ENCODE peak calls at places on chromosomes 6 and 20, in nine cellular contexts. One of them, this sample, is unnamed.
A peak's percentile ranks its signal among the peaks of the same experiment; 100 is the strongest.

GRCh38 chr6:152136449-152136825 is 329.0 kb downstream of the ESR1 start:
- DNase-seq in BJ: no peak
- DNase-seq in foreskin fibroblast: no peak
- DNase-seq in IMR-90: no peak
- DNase-seq in mammary epithelial cell: no peak
- DNase-seq in sigmoid colon: no peak
- DNase-seq in kidney epithelial cell: no peak
- DNase-seq in suprapubic skin: no peak
- DNase-seq in left ventricle myocardium inferior: no peak
- DNase-seq in this sample: no peak

GRCh38 chr20:16243470-16243869 is 329.8 kb downstream of the KIF16B start:
- DNase-seq in BJ: no peak
- DNase-seq in foreskin fibroblast: no peak
- DNase-seq in IMR-90: no peak
- DNase-seq in mammary epithelial cell: no peak
- DNase-seq in sigmoid colon: no peak
- DNase-seq in kidney epithelial cell: no peak
- DNase-seq in suprapubic skin: no peak
- DNase-seq in left ventricle myocardium inferior: no peak
- DNase-seq in this sample: no peak

GRCh38 chr6:98041072-98041471 is 758.1 kb upstream of the MMS22L start:
- DNase-seq in BJ: no peak
- DNase-seq in foreskin fibroblast: no peak
- DNase-seq in IMR-90: no peak
- DNase-seq in mammary epithelial cell: no peak
- DNase-seq in sigmoid colon: no peak
- DNase-seq in kidney epithelial cell: no peak
- DNase-seq in suprapubic skin: no peak
- DNase-seq in left ventricle myocardium inferior: no peak
- DNase-seq in this sample: no peak

GRCh38 chr20:51800769-51801219 is 1.5 kb downstream of the SALL4 start:
- DNase-seq in BJ: no peak
- DNase-seq in foreskin fibroblast: no peak
- DNase-seq in IMR-90: no peak
- DNase-seq in mammary epithelial cell: peak; percentile 7
- DNase-seq in sigmoid colon: no peak
- DNase-seq in kidney epithelial cell: no peak
- DNase-seq in suprapubic skin: no peak
- DNase-seq in left ventricle myocardium inferior: no peak
- DNase-seq in this sample: peak; percentile 10

GRCh38 chr6:108117427-108118358 is 43.2 kb upstream of the OSTM1 start:
- DNase-seq in BJ: no peak
- DNase-seq in foreskin fibroblast: no peak
- DNase-seq in IMR-90: peak; percentile 21
- DNase-seq in mammary epithelial cell: peak; percentile 25
- DNase-seq in sigmoid colon: no peak
- DNase-seq in kidney epithelial cell: no peak
- DNase-seq in suprapubic skin: no peak
- DNase-seq in left ventricle myocardium inferior: peak; percentile 20
- DNase-seq in this sample: peak; percentile 33

GRCh38 chr6:45652393-45652792 is 274.7 kb upstream of the SUPT3H start:
- DNase-seq in BJ: no peak
- DNase-seq in foreskin fibroblast: no peak
- DNase-seq in IMR-90: no peak
- DNase-seq in mammary epithelial cell: no peak
- DNase-seq in sigmoid colon: no peak
- DNase-seq in kidney epithelial cell: no peak
- DNase-seq in suprapubic skin: no peak
- DNase-seq in left ventricle myocardium inferior: no peak
- DNase-seq in this sample: no peak

GRCh38 chr6:53982361-53983050 is 128.7 kb upstream of the MLIP start:
- DNase-seq in BJ: no peak
- DNase-seq in foreskin fibroblast: no peak
- DNase-seq in IMR-90: peak; percentile 18
- DNase-seq in mammary epithelial cell: peak; percentile 82
- DNase-seq in sigmoid colon: no peak
- DNase-seq in kidney epithelial cell: no peak
- DNase-seq in suprapubic skin: no peak
- DNase-seq in left ventricle myocardium inferior: no peak
- DNase-seq in this sample: no peak

GRCh38 chr20:5658897-5659296 is 91.3 kb upstream of the SHLD1 start:
- DNase-seq in BJ: peak; percentile 30
- DNase-seq in foreskin fibroblast: peak; percentile 59
- DNase-seq in IMR-90: peak; percentile 91
- DNase-seq in mammary epithelial cell: peak; percentile 83
- DNase-seq in sigmoid colon: peak; percentile 90
- DNase-seq in kidney epithelial cell: peak; percentile 43
- DNase-seq in suprapubic skin: peak; percentile 82
- DNase-seq in left ventricle myocardium inferior: peak; percentile 50
- DNase-seq in this sample: peak; percentile 33

GRCh38 chr20:58692579-58693225 is at the start of gene NPEPL1:
- DNase-seq in BJ: no peak
- DNase-seq in foreskin fibroblast: peak; percentile 72
- DNase-seq in IMR-90: peak; percentile 67
- DNase-seq in mammary epithelial cell: peak; percentile 24
- DNase-seq in sigmoid colon: peak; percentile 76
- DNase-seq in kidney epithelial cell: peak; percentile 31
- DNase-seq in suprapubic skin: no peak
- DNase-seq in left ventricle myocardium inferior: peak; percentile 75
- DNase-seq in this sample: peak; percentile 50

GRCh38 chr6:114142256-114142655 is 171.3 kb upstream of the HDAC2 start:
- DNase-seq in BJ: no peak
- DNase-seq in foreskin fibroblast: no peak
- DNase-seq in IMR-90: no peak
- DNase-seq in mammary epithelial cell: no peak
- DNase-seq in sigmoid colon: no peak
- DNase-seq in kidney epithelial cell: no peak
- DNase-seq in suprapubic skin: no peak
- DNase-seq in left ventricle myocardium inferior: no peak
- DNase-seq in this sample: no peak

GRCh38 chr20:17816804-17817590 is 117.2 kb downstream of the BANF2 start:
- DNase-seq in BJ: no peak
- DNase-seq in foreskin fibroblast: no peak
- DNase-seq in IMR-90: no peak
- DNase-seq in mammary epithelial cell: no peak
- DNase-seq in sigmoid colon: peak; percentile 22
- DNase-seq in kidney epithelial cell: no peak
- DNase-seq in suprapubic skin: no peak
- DNase-seq in left ventricle myocardium inferior: no peak
- DNase-seq in this sample: no peak

GRCh38 chr6:54070025-54070424 is 41.2 kb upstream of the MLIP start:
- DNase-seq in BJ: no peak
- DNase-seq in foreskin fibroblast: no peak
- DNase-seq in IMR-90: no peak
- DNase-seq in mammary epithelial cell: no peak
- DNase-seq in sigmoid colon: no peak
- DNase-seq in kidney epithelial cell: no peak
- DNase-seq in suprapubic skin: no peak
- DNase-seq in left ventricle myocardium inferior: no peak
- DNase-seq in this sample: no peak

GRCh38 chr6:7341989-7342742 is 29.2 kb upstream of the SSR1 start:
- DNase-seq in BJ: no peak
- DNase-seq in foreskin fibroblast: peak; percentile 9
- DNase-seq in IMR-90: no peak
- DNase-seq in mammary epithelial cell: no peak
- DNase-seq in sigmoid colon: no peak
- DNase-seq in kidney epithelial cell: no peak
- DNase-seq in suprapubic skin: no peak
- DNase-seq in left ventricle myocardium inferior: no peak
- DNase-seq in this sample: no peak

GRCh38 chr6:116461075-116461474 is at the start of gene CALHM6:
- DNase-seq in BJ: no peak
- DNase-seq in foreskin fibroblast: no peak
- DNase-seq in IMR-90: no peak
- DNase-seq in mammary epithelial cell: no peak
- DNase-seq in sigmoid colon: no peak
- DNase-seq in kidney epithelial cell: no peak
- DNase-seq in suprapubic skin: no peak
- DNase-seq in left ventricle myocardium inferior: no peak
- DNase-seq in this sample: no peak
- H3K4me3 ChIP-seq in BJ: peak within 1 kb of the TSS; percentile 38
- H3K4me3 ChIP-seq in foreskin fibroblast: peak within 1 kb of the TSS; percentile 53
- H3K4me3 ChIP-seq in IMR-90: peak within 1 kb of the TSS; percentile 38
- H3K4me3 ChIP-seq in mammary epithelial cell: peak within 1 kb of the TSS; percentile 46
- H3K4me3 ChIP-seq in sigmoid colon: peak within 1 kb of the TSS; percentile 35
- H3K4me3 ChIP-seq in kidney epithelial cell: peak within 1 kb of the TSS; percentile 30
- H3K4me3 ChIP-seq in suprapubic skin: peak within 1 kb of the TSS; percentile 47
- H3K4me3 ChIP-seq in left ventricle myocardium inferior: peak within 1 kb of the TSS; percentile 70
- H3K4me3 ChIP-seq in this sample: peak within 1 kb of the TSS; percentile 60

DNA sequence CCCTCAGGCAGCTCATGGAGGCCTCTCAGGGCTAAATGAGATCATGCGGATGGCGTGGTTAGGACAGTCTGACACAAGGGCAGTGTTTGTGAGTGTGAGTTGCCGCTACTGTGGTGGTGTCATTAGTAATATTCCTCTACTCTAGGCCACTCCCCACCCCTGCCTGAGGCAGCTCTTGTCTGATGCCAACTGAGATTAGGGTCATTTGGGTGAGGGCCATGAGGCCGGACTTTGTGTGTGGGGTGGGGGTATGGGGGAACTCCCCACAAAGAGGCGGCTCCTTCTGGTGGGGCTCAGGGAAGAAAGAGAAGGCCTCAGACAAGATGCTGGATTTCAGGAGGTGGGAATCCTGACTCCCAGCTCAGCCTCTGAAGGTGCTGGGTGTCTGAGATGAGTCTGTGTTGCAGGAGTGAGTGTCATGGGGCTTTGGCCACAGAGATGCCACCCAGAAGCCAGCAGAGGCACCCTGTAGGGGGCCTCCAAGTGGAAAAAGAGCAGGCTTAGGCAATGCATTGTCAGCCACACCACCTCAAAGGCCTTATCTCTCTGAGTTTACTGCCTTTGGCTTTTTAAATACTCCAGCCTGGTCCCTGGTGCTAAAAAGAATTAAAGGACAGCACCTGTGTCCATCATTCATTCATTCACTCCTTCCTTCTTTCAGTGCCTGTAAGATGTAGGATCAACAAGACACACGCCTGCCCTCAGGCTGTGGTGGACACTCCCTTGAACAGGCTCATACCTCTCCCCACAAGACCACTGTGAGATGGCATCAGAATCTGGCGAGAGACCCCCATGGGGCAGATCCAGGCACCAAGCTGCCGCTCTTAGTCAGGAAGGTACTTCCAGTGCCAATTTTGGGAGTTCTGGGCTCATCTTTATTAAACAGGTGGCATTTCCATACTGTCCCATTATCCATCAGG is 175.2 kb downstream of the MRPL14 start:
- DNase-seq in BJ: no peak
- DNase-seq in foreskin fibroblast: no peak
- DNase-seq in IMR-90: no peak
- DNase-seq in mammary epithelial cell: no peak
- DNase-seq in sigmoid colon: peak; percentile 50
- DNase-seq in kidney epithelial cell: no peak
- DNase-seq in suprapubic skin: no peak
- DNase-seq in left ventricle myocardium inferior: no peak
- DNase-seq in this sample: no peak
- TF ChIP-seq CTCF in BJ: no peak
- TF ChIP-seq CTCF in foreskin fibroblast: no peak
- TF ChIP-seq CTCF in IMR-90: no peak
- TF ChIP-seq CTCF in mammary epithelial cell: no peak
- TF ChIP-seq CTCF in sigmoid colon: no peak
- TF ChIP-seq CTCF in kidney epithelial cell: no peak
- TF ChIP-seq CTCF in suprapubic skin: no peak
- TF ChIP-seq CTCF in left ventricle myocardium inferior: no peak
- TF ChIP-seq CTCF in this sample: no peak

DNA sequence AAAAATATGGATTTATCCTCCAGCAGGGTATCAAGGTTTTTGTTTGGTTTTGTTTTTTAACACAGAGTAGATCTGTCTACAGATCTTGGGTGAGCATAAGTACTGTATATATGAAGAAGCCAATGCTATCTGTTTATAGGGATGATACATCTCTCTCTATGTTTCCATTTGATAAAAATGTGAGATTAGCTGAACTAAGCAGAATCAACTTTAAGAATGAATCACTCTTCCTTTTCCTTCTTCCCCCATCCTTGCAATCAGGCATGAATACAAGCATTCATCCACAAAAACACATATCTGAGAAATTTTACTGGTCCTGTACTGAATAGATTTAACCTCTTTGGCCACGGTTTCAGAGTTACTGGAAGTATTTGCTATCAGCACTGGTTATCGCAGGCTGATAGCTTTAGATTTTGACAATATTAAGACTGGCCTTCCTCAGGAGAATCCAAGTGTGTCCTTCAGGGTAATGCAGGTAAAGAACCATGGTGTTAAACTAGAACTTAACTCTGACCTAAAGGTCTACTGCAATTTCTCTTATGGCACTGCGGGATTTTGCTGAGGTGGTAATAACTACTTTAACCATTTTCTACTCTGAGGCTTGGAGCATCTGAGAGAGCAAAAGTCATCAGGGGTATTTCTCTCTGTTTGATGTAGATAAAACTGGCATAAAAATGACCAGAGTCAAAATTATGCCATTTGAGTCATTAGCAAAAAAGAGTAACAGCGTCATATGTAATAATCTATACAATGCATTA is 1.5 kb downstream of the SNAP25 start:
- DNase-seq in BJ: no peak
- DNase-seq in foreskin fibroblast: no peak
- DNase-seq in IMR-90: no peak
- DNase-seq in mammary epithelial cell: no peak
- DNase-seq in sigmoid colon: no peak
- DNase-seq in kidney epithelial cell: no peak
- DNase-seq in suprapubic skin: no peak
- DNase-seq in left ventricle myocardium inferior: no peak
- DNase-seq in this sample: no peak
- H3K4me3 ChIP-seq in BJ: no peak overlapping the region
- H3K4me3 ChIP-seq in foreskin fibroblast: no peak overlapping the region
- H3K4me3 ChIP-seq in IMR-90: no peak overlapping the region
- H3K4me3 ChIP-seq in mammary epithelial cell: no peak overlapping the region
- H3K4me3 ChIP-seq in sigmoid colon: no peak overlapping the region
- H3K4me3 ChIP-seq in kidney epithelial cell: no peak overlapping the region
- H3K4me3 ChIP-seq in suprapubic skin: no peak overlapping the region
- H3K4me3 ChIP-seq in left ventricle myocardium inferior: no peak overlapping the region
- H3K4me3 ChIP-seq in this sample: no peak overlapping the region

GRCh38 chr6:32114853-32115252 is 5.7 kb upstream of the TNXB start:
- DNase-seq in BJ: peak; percentile 80
- DNase-seq in foreskin fibroblast: peak; percentile 61
- DNase-seq in IMR-90: peak; percentile 73
- DNase-seq in mammary epithelial cell: no peak
- DNase-seq in sigmoid colon: peak; percentile 68
- DNase-seq in kidney epithelial cell: no peak
- DNase-seq in suprapubic skin: peak; percentile 78
- DNase-seq in left ventricle myocardium inferior: no peak
- DNase-seq in this sample: no peak

GRCh38 chr6:32115623-32116022 is 6.5 kb upstream of the TNXB start:
- DNase-seq in BJ: no peak
- DNase-seq in foreskin fibroblast: no peak
- DNase-seq in IMR-90: no peak
- DNase-seq in mammary epithelial cell: no peak
- DNase-seq in sigmoid colon: no peak
- DNase-seq in kidney epithelial cell: no peak
- DNase-seq in suprapubic skin: no peak
- DNase-seq in left ventricle myocardium inferior: no peak
- DNase-seq in this sample: no peak

GRCh38 chr6:32112436-32112980 is 3.4 kb upstream of the TNXB start:
- DNase-seq in BJ: no peak
- DNase-seq in foreskin fibroblast: no peak
- DNase-seq in IMR-90: no peak
- DNase-seq in mammary epithelial cell: no peak
- DNase-seq in sigmoid colon: peak; percentile 87
- DNase-seq in kidney epithelial cell: no peak
- DNase-seq in suprapubic skin: peak; percentile 91
- DNase-seq in left ventricle myocardium inferior: peak; percentile 75
- DNase-seq in this sample: peak; percentile 58

GRCh38 chr6:32111424-32112066 is 2.4 kb upstream of the TNXB start:
- DNase-seq in BJ: no peak
- DNase-seq in foreskin fibroblast: no peak
- DNase-seq in IMR-90: no peak
- DNase-seq in mammary epithelial cell: no peak
- DNase-seq in sigmoid colon: peak; percentile 89
- DNase-seq in kidney epithelial cell: no peak
- DNase-seq in suprapubic skin: no peak
- DNase-seq in left ventricle myocardium inferior: peak; percentile 75
- DNase-seq in this sample: peak; percentile 48

GRCh38 chr6:32113386-32114352 is 4.5 kb upstream of the TNXB start:
- DNase-seq in BJ: peak; percentile 97
- DNase-seq in foreskin fibroblast: peak; percentile 96
- DNase-seq in IMR-90: peak; percentile 94
- DNase-seq in mammary epithelial cell: no peak
- DNase-seq in sigmoid colon: peak; percentile 96
- DNase-seq in kidney epithelial cell: no peak
- DNase-seq in suprapubic skin: peak; percentile 93
- DNase-seq in left ventricle myocardium inferior: peak; percentile 86
- DNase-seq in this sample: peak; percentile 85
- TF ChIP-seq CTCF in BJ: peak; percentile 71
- TF ChIP-seq CTCF in foreskin fibroblast: peak; percentile 77
- TF ChIP-seq CTCF in IMR-90: peak; percentile 78
- TF ChIP-seq CTCF in mammary epithelial cell: peak; percentile 12
- TF ChIP-seq CTCF in sigmoid colon: no peak
- TF ChIP-seq CTCF in kidney epithelial cell: peak; percentile 33
- TF ChIP-seq CTCF in suprapubic skin: no peak
- TF ChIP-seq CTCF in left ventricle myocardium inferior: peak; percentile 38
- TF ChIP-seq CTCF in this sample: peak; percentile 55

This sample was measured in heart right ventricle.